ENCODE peak calls at places on chromosomes 11 and 22, in five cellular contexts. R, D, N, F and X are unnamed samples.

GRCh38 chr11:67410369-67410831 is 5.1 kb upstream of the CARNS1 start:
- DNase-seq in R (no peak), D (no peak), N (no peak), F (no peak), X (no peak)

GRCh38 chr11:74442601-74443000 is 24.7 kb downstream of the KCNE3 start:
- DNase-seq in R (no peak), D (no peak), N (no peak), F (no peak), X (no peak)

GRCh38 chr11:71279916-71280645 is 27.7 kb upstream of the SHANK2 start:
- DNase-seq in R (no peak), D (peak; percentile 40), N (no peak), F (no peak), X (no peak)

GRCh38 chr11:13287026-13287425 is 9.4 kb downstream of the BMAL1 start:
- DNase-seq in R (no peak), D (no peak), N (no peak), F (no peak), X (no peak)

GRCh38 chr11:117950999-117951961 is 22.1 kb upstream of the TMPRSS13 start:
- DNase-seq in R (no peak), D (no peak), N (no peak), F (no peak), X (no peak)

GRCh38 chr22:21876486-21877176 is 9.2 kb upstream of the MAPK1 start:
- DNase-seq in R (no peak), D (no peak), N (peak; percentile 80), F (no peak), X (no peak)

GRCh38 chr11:2828585-2829330 is 56.8 kb downstream of the CDKN1C start:
- DNase-seq in R (no peak), D (no peak), N (no peak), F (peak; percentile 17), X (peak; percentile 27)

GRCh38 chr11:5967708-5968107 is 586 bp downstream of the OR56A5 start:
- DNase-seq in R (no peak), D (no peak), N (no peak), F (no peak), X (no peak)

GRCh38 chr11:62337682-62338181 is 484 bp downstream of the ASRGL1 start:
- DNase-seq in R (peak; percentile 49), D (peak; percentile 48), N (peak; percentile 9), F (peak; percentile 19), X (peak; percentile 55)

GRCh38 chr11:44885919-44886318 is 64.8 kb downstream of the TP53I11 start:
- DNase-seq in R (no peak), D (no peak), N (no peak), F (no peak), X (no peak)

GRCh38 chr11:78376858-78377257 is 40.8 kb downstream of the GAB2 start:
- DNase-seq in R (no peak), D (no peak), N (no peak), F (no peak), X (no peak)

DNA sequence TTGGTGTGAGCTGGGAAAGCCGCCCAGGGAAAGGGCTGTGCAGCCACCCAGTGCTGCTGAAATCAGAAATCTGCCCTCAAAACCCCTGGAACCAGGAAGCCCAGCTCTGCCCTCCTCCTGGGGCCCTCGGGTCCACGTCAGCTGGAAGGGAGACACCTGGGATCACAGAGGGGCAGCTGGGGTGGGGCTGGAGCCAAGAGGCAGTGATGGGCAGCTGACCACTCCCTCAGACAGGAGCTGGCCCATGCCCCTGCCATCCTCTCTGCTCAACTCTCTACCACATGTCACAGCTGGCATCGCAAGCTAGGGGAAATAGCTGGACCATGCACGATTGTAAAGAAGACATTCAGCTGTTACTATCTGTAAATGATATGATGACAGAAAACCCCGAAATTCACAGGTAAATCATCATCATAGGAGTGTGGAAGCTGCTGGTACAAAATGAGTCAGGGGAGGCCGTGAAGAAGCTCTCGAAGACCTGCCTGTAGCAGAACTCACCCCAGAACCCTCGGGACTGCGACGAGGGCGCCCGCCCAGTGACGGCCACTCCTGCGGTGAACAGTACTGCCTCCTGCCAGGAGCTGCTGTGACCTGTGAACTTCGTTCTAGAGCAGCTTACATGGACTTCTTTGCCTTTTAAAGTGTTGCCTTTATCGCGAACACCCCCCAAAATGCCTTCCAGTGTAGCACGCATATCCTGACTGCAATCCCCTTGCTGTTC is 55.9 kb downstream of the CERK start:
- DNase-seq in R (no peak), D (no peak), N (no peak), F (peak; percentile 12), X (no peak)
- H3K4me1 ChIP-seq in R (peaks cover 16% of the 10 kb centered on the region), D (no peaks in the 10 kb centered on the region), N (peaks cover 20% of the 10 kb centered on the region), F (peaks cover 15% of the 10 kb centered on the region), X (peaks cover 3% of the 10 kb centered on the region)

GRCh38 chr22:42655693-42656092 is 6.5 kb upstream of the CYB5R3 start:
- DNase-seq in R (no peak), D (no peak), N (no peak), F (no peak), X (no peak)
- TF ChIP-seq CTCF in R (no peak), D (no peak), N (no peak), F (no peak), X (no peak)

GRCh38 chr22:38304526-38304925 is 12.7 kb downstream of the CSNK1E start:
- DNase-seq in R (no peak), D (no peak), N (peak; percentile 23), F (peak; percentile 56), X (peak; percentile 48)
- H3K4me1 ChIP-seq in R (peaks cover 4% of the 10 kb centered on the region), D (peaks cover 3% of the 10 kb centered on the region), N (peaks cover 4% of the 10 kb centered on the region), F (peaks cover 27% of the 10 kb centered on the region), X (peaks cover 57% of the 10 kb centered on the region)

DNA sequence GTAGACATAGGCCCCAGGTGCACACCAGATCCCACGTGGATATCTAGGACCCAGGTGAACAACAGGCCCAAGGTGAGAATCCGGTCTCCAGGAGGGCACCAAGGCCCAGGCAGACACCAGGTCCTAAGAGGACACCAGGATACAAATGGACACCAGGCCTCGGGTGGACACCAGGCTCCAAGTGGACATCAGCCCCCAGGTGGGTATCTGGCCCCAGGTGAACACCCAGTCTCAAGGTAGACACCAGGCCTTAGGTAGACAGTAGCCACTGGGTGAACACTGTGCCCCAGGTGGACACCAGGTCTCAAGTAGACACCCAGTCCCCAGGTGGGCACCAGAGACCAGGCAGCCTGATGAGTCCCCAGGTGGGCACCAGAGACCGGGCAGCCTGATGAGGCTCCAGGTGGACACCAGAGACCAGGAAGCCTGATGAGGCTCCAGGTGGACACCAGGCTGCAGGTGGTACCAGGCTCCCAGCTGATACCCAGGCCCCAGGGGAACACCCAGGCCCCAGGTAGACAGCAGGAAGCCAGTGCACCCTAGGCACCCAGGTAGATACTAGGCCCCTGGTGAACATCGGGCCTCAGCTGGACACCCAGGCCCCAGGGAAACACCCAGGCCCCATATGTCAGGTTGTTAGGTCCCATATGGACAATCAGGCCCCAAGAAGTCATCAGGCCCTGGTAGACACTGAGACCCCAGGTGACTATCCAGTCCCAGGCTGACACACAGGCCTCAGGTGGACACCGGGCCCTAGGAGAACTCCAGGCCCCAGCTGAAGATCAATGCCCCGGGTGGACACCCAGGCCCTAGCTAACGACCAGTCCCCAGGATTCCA is 55.1 kb upstream of the SEPTIN5 start:
- DNase-seq in R (no peak), D (no peak), N (no peak), F (no peak), X (peak; percentile 24)
- TF ChIP-seq CTCF in R (no peak), D (no peak), N (no peak), F (no peak), X (no peak)